ENCODE peak calls at places on chromosomes 6 and 20, in four cellular contexts. Y is GM12878, W is K562, K is HL-60. O is an unnamed sample.

GRCh38 chr6:136077834-136078576 is 172.1 kb downstream of the MTFR2 start:
- DNase-seq in Y (no peak), K (no peak), W (no peak), O (no peak)

GRCh38 chr20:63116412-63117106 is 99.4 kb downstream of the YTHDF1 start:
- DNase-seq in K (no peak), Y (no peak), W (peak; percentile 82), O (no peak)

GRCh38 chr6:36917541-36918193 is 31.9 kb downstream of the C6orf89 start:
- DNase-seq in W (no peak), K (no peak), Y (no peak), O (no peak)

GRCh38 chr6:157962601-157963084 is 19.0 kb upstream of the SYNJ2 start:
- DNase-seq in Y (no peak), W (peak; percentile 57), K (no peak), O (no peak)

GRCh38 chr20:16005612-16006493 is 567.4 kb downstream of the KIF16B start:
- DNase-seq in Y (no peak), W (no peak), K (no peak), O (no peak)

GRCh38 chr6:110935171-110935570 is 23.3 kb upstream of the GTF3C6 start:
- DNase-seq in Y (no peak), W (no peak), K (no peak), O (no peak)

GRCh38 chr6:4914412-4915159 is 89.3 kb downstream of the RPP40 start:
- DNase-seq in Y (no peak), K (no peak), W (no peak), O (no peak)

GRCh38 chr6:53961679-53962370 is 149.4 kb upstream of the MLIP start:
- DNase-seq in Y (no peak), W (no peak), K (no peak), O (no peak)

GRCh38 chr20:36862857-36863668 is 12.9 kb upstream of the TLDC2 start:
- DNase-seq in W (no peak), K (no peak), Y (no peak), O (no peak)

GRCh38 chr6:22043284-22043962 is 253.4 kb downstream of the PRL start:
- DNase-seq in K (no peak), Y (no peak), W (no peak), O (no peak)

GRCh38 chr6:16320533-16321340 is 82.3 kb downstream of the GMPR start:
- DNase-seq in K (no peak), Y (no peak), W (no peak), O (no peak)
- TF ChIP-seq POLR2AphosphoS5 in K (no peak), Y (no peak), W (no peak), O (no peak)

DNA sequence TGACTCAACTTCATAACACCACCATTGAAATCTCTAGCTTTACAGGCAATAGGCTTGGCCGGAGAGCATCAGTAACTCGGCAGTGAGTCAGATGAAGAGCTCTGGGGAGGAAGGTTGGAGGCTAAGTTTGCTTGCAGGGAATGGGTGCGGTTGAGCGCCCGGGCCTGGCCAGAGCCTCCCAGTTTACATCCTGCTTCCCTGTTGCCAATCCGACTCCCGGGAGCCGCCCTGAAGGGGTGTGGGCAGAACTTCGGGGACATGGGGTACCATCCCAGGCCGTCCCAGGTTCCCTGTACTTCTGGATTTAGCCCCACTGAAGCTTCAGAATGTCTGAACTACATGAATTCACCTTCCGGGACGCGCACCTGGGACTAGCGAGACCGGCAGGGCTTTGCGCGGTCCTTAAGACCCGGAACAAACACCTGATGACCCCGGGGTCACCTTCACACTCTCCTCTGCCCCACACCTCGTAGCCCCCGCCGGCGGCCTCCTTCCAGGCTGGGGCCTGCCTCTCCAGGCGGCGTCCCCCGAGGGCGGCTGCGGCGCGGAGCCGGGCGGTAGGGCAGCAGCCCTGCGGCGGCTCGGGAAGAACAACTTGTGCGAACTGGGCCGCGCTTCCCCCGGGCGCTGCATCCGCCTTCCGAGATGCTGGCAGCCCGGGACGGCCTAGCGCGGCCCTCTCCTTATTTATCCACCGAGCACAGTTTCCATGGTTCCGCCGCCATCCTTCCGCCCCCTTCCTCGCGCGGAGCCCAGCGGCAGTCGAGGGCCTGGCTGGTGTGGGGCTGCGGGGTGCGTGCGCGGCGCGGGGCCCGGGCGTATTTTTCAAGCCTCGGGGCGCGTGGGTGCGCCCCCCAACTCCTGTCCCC is 56.6 kb upstream of the RREB1 start:
- DNase-seq in Y (no peak), K (peak; percentile 45), W (no peak), O (peak; percentile 35)
- TF ChIP-seq SPI1 in Y (no peak), K (no peak), W (no peak), O (no peak)

DNA sequence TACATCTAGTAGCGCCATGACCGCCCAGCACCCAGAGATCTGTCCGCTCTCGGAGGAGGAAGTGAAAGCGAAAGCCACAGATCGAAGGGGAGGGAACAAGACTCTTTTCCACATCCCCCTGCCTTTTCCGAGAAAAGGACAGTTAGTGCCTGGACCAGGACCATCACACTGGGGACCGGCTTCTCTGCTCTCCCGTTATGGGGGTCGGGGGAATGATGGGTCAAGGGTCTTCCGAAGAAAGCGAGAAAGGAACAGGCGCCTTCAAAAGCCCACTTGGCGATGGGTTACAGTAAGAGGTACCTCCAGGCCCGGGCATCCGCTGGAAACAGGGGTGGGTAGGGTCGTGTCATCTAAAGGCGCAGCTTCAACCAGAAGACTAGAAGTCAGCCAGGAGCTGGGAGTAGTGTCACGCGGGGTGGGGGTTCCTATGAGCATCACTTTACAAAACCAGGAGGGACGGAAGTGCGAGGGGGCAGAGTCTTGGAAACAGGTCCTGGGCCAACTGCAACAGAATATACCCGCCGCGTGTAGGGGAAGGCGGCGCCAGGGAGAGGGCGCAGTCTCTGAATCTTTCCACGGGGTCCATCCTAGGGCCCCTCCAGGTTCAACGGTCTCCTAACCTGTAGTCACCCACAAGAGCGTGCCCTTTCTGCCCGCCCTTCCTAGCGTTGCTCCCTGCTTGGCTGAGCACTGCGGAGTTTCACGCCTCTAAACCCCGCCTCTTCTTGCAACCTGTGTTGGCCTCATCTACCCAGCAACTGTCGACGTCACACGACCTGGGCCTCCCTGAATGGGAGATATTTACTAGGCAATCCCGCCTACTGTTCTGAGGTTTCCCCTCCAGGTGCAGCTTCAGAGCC is at the start of gene PSMB8:
- DNase-seq in K (peak; percentile 99), Y (peak; percentile 98), W (peak; percentile 92), O (peak; percentile 81)
- TF ChIP-seq POLR2AphosphoS5 in K (peak; percentile 73), Y (peak; percentile 97), W (no peak), O (peak; percentile 86)

GRCh38 chr6:11759995-11760394 is 18.6 kb downstream of the ADTRP start:
- DNase-seq in Y (no peak), W (no peak), K (peak; percentile 3), O (no peak)

GRCh38 chr6:11763460-11764249 is 14.9 kb downstream of the ADTRP start:
- DNase-seq in W (no peak), Y (no peak), K (no peak), O (no peak)

GRCh38 chr6:11764250-11764604 is 14.4 kb downstream of the ADTRP start:
- DNase-seq in Y (no peak), W (no peak), K (no peak), O (no peak)

GRCh38 chr6:11762782-11763459 is 15.7 kb downstream of the ADTRP start:
- DNase-seq in K (no peak), Y (no peak), W (no peak), O (no peak)

GRCh38 chr6:11761744-11762620 is 16.6 kb downstream of the ADTRP start:
- DNase-seq in W (no peak), K (no peak), Y (no peak), O (no peak)
- TF ChIP-seq SPI1 in W (no peak), K (no peak), Y (no peak), O (no peak)

GRCh38 chr20:51493346-51493791 is 49.1 kb downstream of the NFATC2 start:
- DNase-seq in K (no peak), Y (no peak), W (peak; percentile 45), O (no peak)

GRCh38 chr20:51491393-51491792 is 51.1 kb downstream of the NFATC2 start:
- DNase-seq in K (no peak), Y (no peak), W (no peak), O (no peak)

GRCh38 chr20:51494241-51495110 is 48.0 kb downstream of the NFATC2 start:
- DNase-seq in K (peak; percentile 55), W (no peak), Y (no peak), O (no peak)

GRCh38 chr20:51490635-51491034 is 51.9 kb downstream of the NFATC2 start:
- DNase-seq in Y (no peak), W (no peak), K (no peak), O (no peak)

GRCh38 chr20:51492167-51493092 is 50.1 kb downstream of the NFATC2 start:
- DNase-seq in K (peak; percentile 37), Y (no peak), W (peak; percentile 82), O (no peak)
- TF ChIP-seq POLR2AphosphoS5 in K (no peak), Y (no peak), W (no peak), O (no peak)

O was measured in GM12891.